ENCODE peak calls at places on chromosomes 4 and X, in seven cellular contexts. V, K, I, L, N, O and D are unnamed samples.

GRCh38 chrX:84187501-84188319 is at the start of gene RPS6KA6:
- DNase-seq in N (peak), I (peak), L (no peak), O (no peak), K (peak), V (no peak), D (no peak)

GRCh38 chr4:71872221-71872620 is 88.3 kb upstream of the GC start:
- DNase-seq in N (no peak), I (no peak), V (no peak), L (no peak), K (no peak), O (no peak), D (no peak)

GRCh38 chr4:101356928-101357327 is 9.6 kb upstream of the PPP3CA start:
- DNase-seq in I (no peak), N (no peak), V (no peak), O (no peak), L (peak), K (no peak), D (no peak)

GRCh38 chr4:149344436-149344835 is 471.2 kb downstream of the IQCM start:
- DNase-seq in V (no peak), N (no peak), O (no peak), I (no peak), L (peak), K (no peak), D (no peak)

GRCh38 chrX:10172867-10173266 is 16.1 kb downstream of the CLCN4 start:
- DNase-seq in K (no peak), V (no peak), L (no peak), O (no peak), I (no peak), N (no peak), D (peak)

GRCh38 chrX:114611018-114611619 is 27.2 kb downstream of the HTR2C start:
- DNase-seq in N (peak), L (peak), O (peak), I (no peak), V (no peak), K (peak), D (peak)

GRCh38 chr4:173494013-173494970 is 35.7 kb downstream of the HAND2 start:
- DNase-seq in L (peak), I (peak), V (peak), N (peak), O (peak), K (no peak), D (peak)

GRCh38 chr4:24801136-24801855 is 5.9 kb downstream of the SOD3 start:
- DNase-seq in O (no peak), K (no peak), L (no peak), N (no peak), V (no peak), I (no peak), D (no peak)

GRCh38 chr4:40455340-40455902 is 120.3 kb downstream of the CHRNA9 start:
- DNase-seq in L (peak), K (no peak), V (peak), N (peak), O (no peak), I (no peak), D (no peak)

GRCh38 chr4:71406459-71406963 is 67.7 kb downstream of the SLC4A4 start:
- DNase-seq in I (no peak), V (no peak), L (peak), K (no peak), O (no peak), N (no peak), D (no peak)

GRCh38 chr4:69493515-69493914 is 2.2 kb downstream of the UGT2B4 start:
- DNase-seq in K (no peak), I (no peak), V (no peak), L (no peak), O (no peak), N (peak), D (no peak)

GRCh38 chrX:132165005-132165404 is 37.2 kb upstream of the FRMD7 start:
- DNase-seq in K (no peak), L (no peak), O (no peak), I (no peak), V (no peak), N (no peak), D (no peak)

GRCh38 chr4:8015512-8015911 is 75.9 kb upstream of the AFAP1 start:
- DNase-seq in V (no peak), K (no peak), N (no peak), I (no peak), L (peak), O (no peak), D (no peak)

GRCh38 chr4:77920371-77920770 is 57.7 kb downstream of the MRPL1 start:
- DNase-seq in V (no peak), I (no peak), K (no peak), O (no peak), L (peak), N (no peak), D (no peak)

GRCh38 chr4:71094201-71094600 is 100.8 kb downstream of the DCK start:
- DNase-seq in N (no peak), O (no peak), K (no peak), I (no peak), V (no peak), L (no peak), D (no peak)

GRCh38 chrX:97267916-97268680 is 384.4 kb downstream of the RPA4 start:
- DNase-seq in N (no peak), V (no peak), K (no peak), O (no peak), I (no peak), L (no peak), D (no peak)

GRCh38 chr4:173529505-173530325 is at the start of gene HAND2:
- DNase-seq in O (no peak), N (no peak), V (no peak), I (no peak), K (no peak), L (no peak), D (no peak)

GRCh38 chr4:91325495-91325894 is 978.3 kb upstream of the GRID2 start:
- DNase-seq in V (no peak), O (no peak), N (no peak), K (no peak), I (peak), L (peak), D (no peak)

GRCh38 chr4:155999743-156000142 is 46.1 kb upstream of the CTSO start:
- DNase-seq in N (no peak), K (no peak), L (no peak), V (no peak), I (peak), O (no peak), D (no peak)

GRCh38 chr4:149223659-149224058 is 592.0 kb downstream of the IQCM start:
- DNase-seq in I (no peak), K (no peak), L (peak), N (no peak), V (no peak), O (no peak), D (no peak)

GRCh38 chr4:151031831-151032605 is 16.9 kb upstream of the LRBA start:
- DNase-seq in V (no peak), I (no peak), O (no peak), N (no peak), L (peak), K (no peak), D (peak)

GRCh38 chrX:102995316-102995715 is 58.2 kb downstream of the RAB40AL start:
- DNase-seq in V (no peak), O (no peak), K (no peak), I (no peak), N (no peak), L (no peak), D (no peak)